ENCODE peak calls at places on chromosome 7, in four cellular contexts. One of them, this sample, is unnamed. For H3K4me1, the result is how much of the 10 kb centered on the place peaks cover.

GRCh38 chr7:20470726-20471125 is 140.0 kb downstream of the ITGB8 start:
- DNase-seq in adrenal gland: no peak
- DNase-seq in CD4-positive, CD25-positive, alpha-beta regulatory T cell: no peak
- DNase-seq in tibial artery: no peak
- DNase-seq in this sample: no peak

GRCh38 chr7:150356265-150356897 is 12.2 kb upstream of the REPIN1 start:
- DNase-seq in adrenal gland: no peak
- DNase-seq in CD4-positive, CD25-positive, alpha-beta regulatory T cell: peak
- DNase-seq in tibial artery: no peak
- DNase-seq in this sample: no peak

GRCh38 chr7:92639213-92639896 is 49.2 kb upstream of the FAM133B start:
- DNase-seq in adrenal gland: no peak
- DNase-seq in CD4-positive, CD25-positive, alpha-beta regulatory T cell: peak
- DNase-seq in tibial artery: no peak
- DNase-seq in this sample: no peak

GRCh38 chr7:132145466-132145865 is 430.8 kb downstream of the PLXNA4 start:
- DNase-seq in tibial artery: peak
- DNase-seq in adrenal gland: peak
- DNase-seq in CD4-positive, CD25-positive, alpha-beta regulatory T cell: no peak
- DNase-seq in this sample: peak

GRCh38 chr7:152341039-152341913 is 94.5 kb downstream of the KMT2C start:
- DNase-seq in adrenal gland: peak
- DNase-seq in CD4-positive, CD25-positive, alpha-beta regulatory T cell: no peak
- DNase-seq in tibial artery: no peak
- DNase-seq in this sample: peak

GRCh38 chr7:132030161-132030568 is 473.7 kb upstream of the PODXL start:
- DNase-seq in adrenal gland: peak
- DNase-seq in tibial artery: no peak
- DNase-seq in CD4-positive, CD25-positive, alpha-beta regulatory T cell: no peak
- DNase-seq in this sample: no peak

GRCh38 chr7:30925117-30925516 is 13.5 kb downstream of the AQP1 start:
- DNase-seq in adrenal gland: peak
- DNase-seq in tibial artery: no peak
- DNase-seq in CD4-positive, CD25-positive, alpha-beta regulatory T cell: no peak
- DNase-seq in this sample: no peak

GRCh38 chr7:139328375-139328774 is 12.8 kb upstream of the FMC1 start:
- DNase-seq in CD4-positive, CD25-positive, alpha-beta regulatory T cell: no peak
- DNase-seq in tibial artery: no peak
- DNase-seq in adrenal gland: no peak
- DNase-seq in this sample: no peak

GRCh38 chr7:128135275-128136214 is 104.3 kb upstream of the LRRC4 start:
- DNase-seq in adrenal gland: peak
- DNase-seq in CD4-positive, CD25-positive, alpha-beta regulatory T cell: peak
- DNase-seq in tibial artery: no peak
- DNase-seq in this sample: peak

GRCh38 chr7:150876817-150877526 is 24.7 kb downstream of the AOC1 start:
- DNase-seq in adrenal gland: peak
- DNase-seq in tibial artery: peak
- DNase-seq in CD4-positive, CD25-positive, alpha-beta regulatory T cell: peak
- DNase-seq in this sample: peak

GRCh38 chr7:139339025-139339424 is 2.1 kb upstream of the FMC1 start:
- DNase-seq in adrenal gland: peak
- DNase-seq in CD4-positive, CD25-positive, alpha-beta regulatory T cell: no peak
- DNase-seq in tibial artery: no peak
- DNase-seq in this sample: no peak

GRCh38 chr7:42914009-42914725 is 2.3 kb upstream of the C7orf25 start:
- DNase-seq in tibial artery: no peak
- DNase-seq in CD4-positive, CD25-positive, alpha-beta regulatory T cell: no peak
- DNase-seq in adrenal gland: no peak
- DNase-seq in this sample: no peak

GRCh38 chr7:74044366-74045350 is 16.7 kb downstream of the ELN start:
- DNase-seq in adrenal gland: no peak
- DNase-seq in tibial artery: no peak
- DNase-seq in CD4-positive, CD25-positive, alpha-beta regulatory T cell: no peak
- DNase-seq in this sample: peak

GRCh38 chr7:234712-235553 is 42.6 kb downstream of the FAM20C start:
- DNase-seq in CD4-positive, CD25-positive, alpha-beta regulatory T cell: no peak
- DNase-seq in adrenal gland: no peak
- DNase-seq in tibial artery: peak
- DNase-seq in this sample: peak

GRCh38 chr7:84801396-84801795 is 385.5 kb downstream of the SEMA3D start:
- DNase-seq in CD4-positive, CD25-positive, alpha-beta regulatory T cell: no peak
- DNase-seq in adrenal gland: no peak
- DNase-seq in tibial artery: no peak
- DNase-seq in this sample: no peak

GRCh38 chr7:115146148-115146547 is 224.3 kb downstream of the MDFIC start:
- DNase-seq in adrenal gland: no peak
- DNase-seq in tibial artery: no peak
- DNase-seq in CD4-positive, CD25-positive, alpha-beta regulatory T cell: no peak
- DNase-seq in this sample: no peak

GRCh38 chr7:138608292-138608691 is 92.9 kb downstream of the SVOPL start:
- DNase-seq in CD4-positive, CD25-positive, alpha-beta regulatory T cell: no peak
- DNase-seq in adrenal gland: no peak
- DNase-seq in tibial artery: no peak
- DNase-seq in this sample: peak

GRCh38 chr7:15832996-15833395 is 146.5 kb upstream of the MEOX2 start:
- DNase-seq in CD4-positive, CD25-positive, alpha-beta regulatory T cell: no peak
- DNase-seq in tibial artery: peak
- DNase-seq in adrenal gland: no peak
- DNase-seq in this sample: peak

GRCh38 chr7:13312327-13312726 is 624.9 kb downstream of the ARL4A start:
- DNase-seq in tibial artery: no peak
- DNase-seq in adrenal gland: no peak
- DNase-seq in CD4-positive, CD25-positive, alpha-beta regulatory T cell: no peak
- DNase-seq in this sample: peak

GRCh38 chr7:4754433-4755010 is 20.9 kb upstream of the AP5Z1 start:
- DNase-seq in adrenal gland: no peak
- DNase-seq in tibial artery: no peak
- DNase-seq in CD4-positive, CD25-positive, alpha-beta regulatory T cell: no peak
- DNase-seq in this sample: no peak

GRCh38 chr7:135802697-135803096 is 54.1 kb upstream of the FAM180A start:
- DNase-seq in CD4-positive, CD25-positive, alpha-beta regulatory T cell: no peak
- DNase-seq in adrenal gland: no peak
- DNase-seq in tibial artery: no peak
- DNase-seq in this sample: no peak

GRCh38 chr7:74199551-74200355 is 10.1 kb upstream of the LAT2 start:
- DNase-seq in adrenal gland: no peak
- DNase-seq in CD4-positive, CD25-positive, alpha-beta regulatory T cell: no peak
- DNase-seq in tibial artery: no peak
- DNase-seq in this sample: peak

GRCh38 chr7:27185013-27185707 is at the start of gene HOXA11:
- DNase-seq in tibial artery: peak
- DNase-seq in adrenal gland: peak
- DNase-seq in CD4-positive, CD25-positive, alpha-beta regulatory T cell: no peak
- DNase-seq in this sample: peak

GRCh38 chr7:25495342-25495855 is 267.1 kb upstream of the NPVF start:
- DNase-seq in CD4-positive, CD25-positive, alpha-beta regulatory T cell: no peak
- DNase-seq in adrenal gland: peak
- DNase-seq in tibial artery: no peak
- DNase-seq in this sample: peak

GRCh38 chr7:2151801-2152612 is 80.7 kb downstream of the MAD1L1 start:
- DNase-seq in adrenal gland: no peak
- DNase-seq in tibial artery: no peak
- DNase-seq in CD4-positive, CD25-positive, alpha-beta regulatory T cell: no peak
- DNase-seq in this sample: no peak

GRCh38 chr7:157498690-157499089 is 161.9 kb downstream of the DNAJB6 start:
- DNase-seq in tibial artery: no peak
- DNase-seq in adrenal gland: peak
- DNase-seq in CD4-positive, CD25-positive, alpha-beta regulatory T cell: no peak
- DNase-seq in this sample: no peak

GRCh38 chr7:842436-843031 is 10.3 kb downstream of the SUN1 start:
- DNase-seq in tibial artery: no peak
- DNase-seq in adrenal gland: peak
- DNase-seq in CD4-positive, CD25-positive, alpha-beta regulatory T cell: no peak
- DNase-seq in this sample: no peak

GRCh38 chr7:36127075-36127740 is 25.8 kb upstream of the EEPD1 start:
- DNase-seq in adrenal gland: no peak
- DNase-seq in CD4-positive, CD25-positive, alpha-beta regulatory T cell: no peak
- DNase-seq in tibial artery: no peak
- DNase-seq in this sample: no peak

GRCh38 chr7:151598045-151598444 is 78.3 kb upstream of the RHEB start:
- DNase-seq in adrenal gland: no peak
- DNase-seq in CD4-positive, CD25-positive, alpha-beta regulatory T cell: no peak
- DNase-seq in tibial artery: no peak
- DNase-seq in this sample: peak

GRCh38 chr7:38873433-38873832 is 35.6 kb downstream of the VPS41 start:
- DNase-seq in CD4-positive, CD25-positive, alpha-beta regulatory T cell: no peak
- DNase-seq in adrenal gland: no peak
- DNase-seq in tibial artery: no peak
- DNase-seq in this sample: no peak

GRCh38 chr7:38870147-38870546 is 38.8 kb downstream of the VPS41 start:
- DNase-seq in tibial artery: no peak
- DNase-seq in CD4-positive, CD25-positive, alpha-beta regulatory T cell: no peak
- DNase-seq in adrenal gland: no peak
- DNase-seq in this sample: peak

DNA sequence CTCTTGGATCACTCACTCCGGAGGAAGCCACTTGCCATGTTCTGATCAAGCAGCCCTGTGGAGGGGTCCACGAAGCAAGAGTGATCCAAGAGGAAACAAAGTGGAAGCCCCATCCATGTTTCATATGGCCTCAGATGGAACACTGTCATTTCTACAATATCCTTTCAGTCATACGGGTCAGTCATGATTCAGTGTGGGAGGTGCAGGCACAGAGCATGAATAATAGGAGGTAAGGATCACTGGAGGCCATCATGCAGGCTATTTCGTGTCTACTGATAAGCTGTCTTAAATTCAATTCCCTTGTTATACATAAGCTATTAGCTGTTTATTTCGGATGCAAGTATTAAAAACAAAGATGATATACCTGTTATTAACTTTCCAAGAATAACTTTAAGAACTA is 36.8 kb downstream of the VPS41 start:
- DNase-seq in tibial artery: no peak
- DNase-seq in CD4-positive, CD25-positive, alpha-beta regulatory T cell: no peak
- DNase-seq in adrenal gland: no peak
- DNase-seq in this sample: no peak
- H3K4me1 ChIP-seq in tibial artery: under half
- H3K4me1 ChIP-seq in CD4-positive, CD25-positive, alpha-beta regulatory T cell: under half
- H3K4me1 ChIP-seq in adrenal gland: under half
- H3K4me1 ChIP-seq in this sample: under half

GRCh38 chr7:109745677-109746410 is 1176.2 kb downstream of the DNAJB9 start:
- DNase-seq in adrenal gland: no peak
- DNase-seq in tibial artery: no peak
- DNase-seq in CD4-positive, CD25-positive, alpha-beta regulatory T cell: no peak
- DNase-seq in this sample: no peak
- H3K4me1 ChIP-seq in adrenal gland: under half
- H3K4me1 ChIP-seq in tibial artery: under half
- H3K4me1 ChIP-seq in CD4-positive, CD25-positive, alpha-beta regulatory T cell: under half
- H3K4me1 ChIP-seq in this sample: under half

GRCh38 chr7:133773601-133774000 is 353.5 kb upstream of the LRGUK start:
- DNase-seq in tibial artery: no peak
- DNase-seq in adrenal gland: no peak
- DNase-seq in CD4-positive, CD25-positive, alpha-beta regulatory T cell: no peak
- DNase-seq in this sample: no peak

GRCh38 chr7:133771778-133772421 is 355.2 kb upstream of the LRGUK start:
- DNase-seq in tibial artery: no peak
- DNase-seq in adrenal gland: no peak
- DNase-seq in CD4-positive, CD25-positive, alpha-beta regulatory T cell: no peak
- DNase-seq in this sample: no peak

GRCh38 chr7:133775201-133775600 is 351.9 kb upstream of the LRGUK start:
- DNase-seq in adrenal gland: peak
- DNase-seq in tibial artery: no peak
- DNase-seq in CD4-positive, CD25-positive, alpha-beta regulatory T cell: no peak
- DNase-seq in this sample: peak

DNA sequence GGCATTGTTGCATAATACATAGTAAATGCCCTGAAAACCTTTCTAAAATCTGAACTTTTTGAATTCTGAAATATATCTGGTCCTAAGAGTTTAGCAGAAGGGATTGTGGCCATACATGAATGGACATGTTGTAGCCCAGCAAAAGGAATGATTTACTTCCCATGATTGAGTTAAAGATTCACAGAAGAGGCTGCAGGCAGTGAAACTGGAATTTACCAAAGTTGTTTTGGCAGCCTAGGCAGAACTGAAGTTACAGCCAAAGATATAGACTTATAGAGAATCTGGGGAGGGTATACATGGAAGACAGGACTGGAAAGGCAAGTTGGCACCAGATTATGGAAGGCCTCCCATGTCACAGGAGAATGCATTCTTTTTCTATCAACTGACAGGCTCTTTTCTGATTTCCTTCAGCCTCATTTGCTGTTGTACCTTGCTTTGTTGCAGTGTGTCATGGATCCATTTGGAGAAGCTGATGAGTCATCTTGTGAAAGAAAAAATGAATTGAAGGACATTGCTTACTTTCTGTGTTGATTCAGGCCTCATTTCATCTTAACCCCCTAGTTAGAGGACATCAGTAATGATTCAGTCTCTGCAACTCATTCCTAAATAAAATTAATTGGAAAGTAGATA is 356.2 kb upstream of the LRGUK start:
- DNase-seq in tibial artery: no peak
- DNase-seq in adrenal gland: no peak
- DNase-seq in CD4-positive, CD25-positive, alpha-beta regulatory T cell: no peak
- DNase-seq in this sample: no peak
- H3K4me1 ChIP-seq in tibial artery: under half
- H3K4me1 ChIP-seq in adrenal gland: under half
- H3K4me1 ChIP-seq in CD4-positive, CD25-positive, alpha-beta regulatory T cell: under half
- H3K4me1 ChIP-seq in this sample: under half

DNA sequence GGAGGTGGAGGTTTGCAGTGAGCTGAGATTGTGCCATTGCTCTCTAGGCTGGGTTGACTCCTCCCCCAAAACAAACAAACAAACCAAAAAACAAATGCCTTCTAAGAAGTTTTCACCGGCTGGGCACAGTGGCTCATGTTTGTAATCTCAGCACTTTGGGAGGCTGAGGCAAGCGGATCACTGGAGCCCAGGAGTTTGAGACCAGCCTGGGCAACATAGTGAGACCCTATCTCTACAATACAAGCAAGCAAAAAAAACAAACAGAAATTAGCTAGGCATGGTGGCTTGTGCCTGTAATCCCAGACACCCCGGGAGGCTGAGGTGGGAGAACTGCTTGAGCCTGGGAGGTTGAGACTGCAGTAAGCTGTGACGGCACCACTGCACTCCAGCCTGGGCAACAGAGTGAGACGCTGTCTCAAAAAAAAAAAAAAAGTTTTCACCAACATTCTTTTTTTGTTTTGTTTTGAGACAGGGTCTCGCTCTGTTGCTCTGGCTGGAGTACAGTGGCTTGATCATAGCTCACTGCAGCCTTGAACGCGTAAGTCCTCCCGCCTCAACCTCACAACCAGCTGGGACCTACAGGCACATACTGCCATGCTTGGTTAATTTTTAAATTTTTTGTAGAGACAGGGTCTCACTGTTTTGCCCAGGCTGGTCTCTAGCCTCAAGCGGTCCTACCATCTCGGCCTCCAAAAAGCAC is 1.3 kb upstream of the ZAN start:
- DNase-seq in tibial artery: no peak
- DNase-seq in adrenal gland: no peak
- DNase-seq in CD4-positive, CD25-positive, alpha-beta regulatory T cell: no peak
- DNase-seq in this sample: no peak
- H3K4me1 ChIP-seq in tibial artery: under half
- H3K4me1 ChIP-seq in adrenal gland: under half
- H3K4me1 ChIP-seq in CD4-positive, CD25-positive, alpha-beta regulatory T cell: under half
- H3K4me1 ChIP-seq in this sample: under half